ENCODE peak calls at places on chromosomes 11 and 22, in six cellular contexts. One of them, this sample, is unnamed.

GRCh38 chr11:118304227-118304808 is at the start of gene CD3E:
- DNase-seq in stimulated activated CD4-positive, alpha-beta T cell treated with anti-CD3 and anti-CD28 coated beads, Interleukin-4, amount 100 ng/mL, for 4 hours: peak
- DNase-seq in kidney tubule cell: no peak
- DNase-seq in neuronal stem cell: no peak
- DNase-seq in sciatic nerve: no peak
- DNase-seq in HCT116: no peak
- DNase-seq in this sample: no peak

GRCh38 chr11:113710989-113711388 is 4.9 kb upstream of the TMPRSS5 start:
- DNase-seq in neuronal stem cell: no peak
- DNase-seq in stimulated activated CD4-positive, alpha-beta T cell treated with anti-CD3 and anti-CD28 coated beads, Interleukin-4, amount 100 ng/mL, for 4 hours: no peak
- DNase-seq in HCT116: no peak
- DNase-seq in kidney tubule cell: no peak
- DNase-seq in sciatic nerve: no peak
- DNase-seq in this sample: no peak

GRCh38 chr11:77473001-77473800 is 693 bp downstream of the PAK1 start:
- DNase-seq in sciatic nerve: peak
- DNase-seq in neuronal stem cell: peak
- DNase-seq in kidney tubule cell: peak
- DNase-seq in HCT116: no peak
- DNase-seq in stimulated activated CD4-positive, alpha-beta T cell treated with anti-CD3 and anti-CD28 coated beads, Interleukin-4, amount 100 ng/mL, for 4 hours: peak
- DNase-seq in this sample: no peak

GRCh38 chr11:102451693-102452460 is 688 bp downstream of the TMEM123 start:
- DNase-seq in sciatic nerve: peak
- DNase-seq in kidney tubule cell: peak
- DNase-seq in HCT116: no peak
- DNase-seq in stimulated activated CD4-positive, alpha-beta T cell treated with anti-CD3 and anti-CD28 coated beads, Interleukin-4, amount 100 ng/mL, for 4 hours: peak
- DNase-seq in neuronal stem cell: peak
- DNase-seq in this sample: no peak

GRCh38 chr11:130719516-130719915 is 196.8 kb downstream of the SNX19 start:
- DNase-seq in sciatic nerve: no peak
- DNase-seq in kidney tubule cell: peak
- DNase-seq in HCT116: no peak
- DNase-seq in stimulated activated CD4-positive, alpha-beta T cell treated with anti-CD3 and anti-CD28 coated beads, Interleukin-4, amount 100 ng/mL, for 4 hours: no peak
- DNase-seq in neuronal stem cell: no peak
- DNase-seq in this sample: peak

GRCh38 chr11:63764712-63765631 is 3.6 kb downstream of the ZFTA start:
- DNase-seq in kidney tubule cell: no peak
- DNase-seq in sciatic nerve: no peak
- DNase-seq in stimulated activated CD4-positive, alpha-beta T cell treated with anti-CD3 and anti-CD28 coated beads, Interleukin-4, amount 100 ng/mL, for 4 hours: no peak
- DNase-seq in HCT116: no peak
- DNase-seq in neuronal stem cell: no peak
- DNase-seq in this sample: no peak

GRCh38 chr22:45238431-45239377 is 2.0 kb downstream of the KIAA0930 start:
- DNase-seq in HCT116: no peak
- DNase-seq in sciatic nerve: no peak
- DNase-seq in stimulated activated CD4-positive, alpha-beta T cell treated with anti-CD3 and anti-CD28 coated beads, Interleukin-4, amount 100 ng/mL, for 4 hours: no peak
- DNase-seq in kidney tubule cell: no peak
- DNase-seq in neuronal stem cell: no peak
- DNase-seq in this sample: no peak

GRCh38 chr11:44817207-44817944 is 90.6 kb downstream of the TSPAN18 start:
- DNase-seq in sciatic nerve: no peak
- DNase-seq in HCT116: no peak
- DNase-seq in kidney tubule cell: peak
- DNase-seq in stimulated activated CD4-positive, alpha-beta T cell treated with anti-CD3 and anti-CD28 coated beads, Interleukin-4, amount 100 ng/mL, for 4 hours: no peak
- DNase-seq in neuronal stem cell: no peak
- DNase-seq in this sample: no peak

GRCh38 chr11:61908730-61909622 is 8.4 kb downstream of the RAB3IL1 start:
- DNase-seq in HCT116: no peak
- DNase-seq in neuronal stem cell: no peak
- DNase-seq in sciatic nerve: peak
- DNase-seq in stimulated activated CD4-positive, alpha-beta T cell treated with anti-CD3 and anti-CD28 coated beads, Interleukin-4, amount 100 ng/mL, for 4 hours: no peak
- DNase-seq in kidney tubule cell: no peak
- DNase-seq in this sample: no peak

GRCh38 chr11:74318241-74318932 is 6.9 kb upstream of the P4HA3 start:
- DNase-seq in kidney tubule cell: peak
- DNase-seq in HCT116: no peak
- DNase-seq in stimulated activated CD4-positive, alpha-beta T cell treated with anti-CD3 and anti-CD28 coated beads, Interleukin-4, amount 100 ng/mL, for 4 hours: no peak
- DNase-seq in sciatic nerve: no peak
- DNase-seq in neuronal stem cell: no peak
- DNase-seq in this sample: no peak

GRCh38 chr11:11842426-11843008 is 745 bp downstream of the USP47 start:
- DNase-seq in sciatic nerve: peak
- DNase-seq in stimulated activated CD4-positive, alpha-beta T cell treated with anti-CD3 and anti-CD28 coated beads, Interleukin-4, amount 100 ng/mL, for 4 hours: peak
- DNase-seq in kidney tubule cell: peak
- DNase-seq in HCT116: peak
- DNase-seq in neuronal stem cell: peak
- DNase-seq in this sample: peak

GRCh38 chr22:19038164-19038546 is 84.1 kb downstream of the DGCR2 start:
- DNase-seq in stimulated activated CD4-positive, alpha-beta T cell treated with anti-CD3 and anti-CD28 coated beads, Interleukin-4, amount 100 ng/mL, for 4 hours: no peak
- DNase-seq in HCT116: no peak
- DNase-seq in kidney tubule cell: no peak
- DNase-seq in neuronal stem cell: no peak
- DNase-seq in sciatic nerve: peak
- DNase-seq in this sample: no peak

GRCh38 chr11:87306260-87306861 is 268.6 kb downstream of the TMEM135 start:
- DNase-seq in HCT116: no peak
- DNase-seq in stimulated activated CD4-positive, alpha-beta T cell treated with anti-CD3 and anti-CD28 coated beads, Interleukin-4, amount 100 ng/mL, for 4 hours: no peak
- DNase-seq in kidney tubule cell: no peak
- DNase-seq in neuronal stem cell: no peak
- DNase-seq in sciatic nerve: no peak
- DNase-seq in this sample: no peak

GRCh38 chr22:19998232-19998951 is 18.2 kb downstream of the ARVCF start:
- DNase-seq in sciatic nerve: no peak
- DNase-seq in stimulated activated CD4-positive, alpha-beta T cell treated with anti-CD3 and anti-CD28 coated beads, Interleukin-4, amount 100 ng/mL, for 4 hours: no peak
- DNase-seq in neuronal stem cell: no peak
- DNase-seq in kidney tubule cell: no peak
- DNase-seq in HCT116: no peak
- DNase-seq in this sample: no peak

GRCh38 chr11:114081641-114082414 is 22.3 kb downstream of the ZBTB16 start:
- DNase-seq in stimulated activated CD4-positive, alpha-beta T cell treated with anti-CD3 and anti-CD28 coated beads, Interleukin-4, amount 100 ng/mL, for 4 hours: no peak
- DNase-seq in neuronal stem cell: no peak
- DNase-seq in kidney tubule cell: no peak
- DNase-seq in sciatic nerve: no peak
- DNase-seq in HCT116: no peak
- DNase-seq in this sample: no peak

GRCh38 chr11:66070604-66071325 is 693 bp downstream of the PACS1 start:
- DNase-seq in kidney tubule cell: peak
- DNase-seq in sciatic nerve: peak
- DNase-seq in HCT116: no peak
- DNase-seq in neuronal stem cell: no peak
- DNase-seq in stimulated activated CD4-positive, alpha-beta T cell treated with anti-CD3 and anti-CD28 coated beads, Interleukin-4, amount 100 ng/mL, for 4 hours: peak
- DNase-seq in this sample: no peak

GRCh38 chr11:94494200-94494545 is 389 bp downstream of the ANKRD49 start:
- DNase-seq in kidney tubule cell: no peak
- DNase-seq in neuronal stem cell: no peak
- DNase-seq in HCT116: no peak
- DNase-seq in stimulated activated CD4-positive, alpha-beta T cell treated with anti-CD3 and anti-CD28 coated beads, Interleukin-4, amount 100 ng/mL, for 4 hours: no peak
- DNase-seq in sciatic nerve: no peak
- DNase-seq in this sample: no peak

This sample was measured in BJ.